ENCODE peak calls at places on chromosomes 4 and X, in eight cellular contexts. One of them, this sample, is unnamed.

GRCh38 chrX:101171883-101172400 is 47.6 kb upstream of the DRP2 start:
- DNase-seq in heart left ventricle: no peak
- DNase-seq in NCI-H345: no peak
- DNase-seq in Panc1: no peak
- DNase-seq in A549: no peak
- DNase-seq in GM23248: no peak
- DNase-seq in SJSA1: no peak
- DNase-seq in NCI-H510A treated with DMSO at 0.1 percent for 48 hours: no peak
- DNase-seq in this sample: no peak

GRCh38 chrX:29870608-29871007 is 344.8 kb upstream of the MAGEB2 start:
- DNase-seq in heart left ventricle: no peak
- DNase-seq in NCI-H510A treated with DMSO at 0.1 percent for 48 hours: no peak
- DNase-seq in NCI-H345: no peak
- DNase-seq in Panc1: no peak
- DNase-seq in GM23248: no peak
- DNase-seq in SJSA1: no peak
- DNase-seq in A549: no peak
- DNase-seq in this sample: no peak

GRCh38 chr4:28966982-28967381 is 1753.2 kb upstream of the PCDH7 start:
- DNase-seq in Panc1: peak; percentile 10
- DNase-seq in GM23248: peak; percentile 24
- DNase-seq in A549: no peak
- DNase-seq in NCI-H510A treated with DMSO at 0.1 percent for 48 hours: no peak
- DNase-seq in heart left ventricle: no peak
- DNase-seq in NCI-H345: no peak
- DNase-seq in SJSA1: no peak
- DNase-seq in this sample: peak; percentile 78

GRCh38 chr4:155005395-155006087 is 202.9 kb upstream of the NPY2R start:
- DNase-seq in GM23248: peak; percentile 54
- DNase-seq in NCI-H345: no peak
- DNase-seq in heart left ventricle: no peak
- DNase-seq in NCI-H510A treated with DMSO at 0.1 percent for 48 hours: no peak
- DNase-seq in Panc1: no peak
- DNase-seq in SJSA1: no peak
- DNase-seq in A549: no peak
- DNase-seq in this sample: peak; percentile 33

GRCh38 chr4:154076921-154077320 is 288.0 kb upstream of the SFRP2 start:
- DNase-seq in NCI-H510A treated with DMSO at 0.1 percent for 48 hours: no peak
- DNase-seq in heart left ventricle: no peak
- DNase-seq in NCI-H345: no peak
- DNase-seq in Panc1: no peak
- DNase-seq in SJSA1: no peak
- DNase-seq in GM23248: peak; percentile 58
- DNase-seq in A549: no peak
- DNase-seq in this sample: no peak

GRCh38 chr4:169724251-169724650 is 33.5 kb downstream of the HPF1 start:
- DNase-seq in Panc1: no peak
- DNase-seq in NCI-H345: no peak
- DNase-seq in A549: no peak
- DNase-seq in GM23248: peak; percentile 80
- DNase-seq in SJSA1: peak; percentile 56
- DNase-seq in NCI-H510A treated with DMSO at 0.1 percent for 48 hours: no peak
- DNase-seq in heart left ventricle: no peak
- DNase-seq in this sample: peak; percentile 59

GRCh38 chr4:3836802-3837601 is 70.8 kb downstream of the ADRA2C start:
- DNase-seq in NCI-H510A treated with DMSO at 0.1 percent for 48 hours: no peak
- DNase-seq in A549: no peak
- DNase-seq in heart left ventricle: no peak
- DNase-seq in Panc1: no peak
- DNase-seq in SJSA1: no peak
- DNase-seq in GM23248: peak; percentile 22
- DNase-seq in NCI-H345: no peak
- DNase-seq in this sample: peak; percentile 7

GRCh38 chrX:143854006-143854405 is 29.9 kb upstream of the UBE2NL start:
- DNase-seq in A549: no peak
- DNase-seq in NCI-H510A treated with DMSO at 0.1 percent for 48 hours: no peak
- DNase-seq in GM23248: peak; percentile 63
- DNase-seq in NCI-H345: no peak
- DNase-seq in heart left ventricle: no peak
- DNase-seq in Panc1: peak; percentile 28
- DNase-seq in SJSA1: no peak
- DNase-seq in this sample: peak; percentile 37

GRCh38 chr4:7979652-7979968 is 39.9 kb upstream of the AFAP1 start:
- DNase-seq in NCI-H345: no peak
- DNase-seq in NCI-H510A treated with DMSO at 0.1 percent for 48 hours: no peak
- DNase-seq in Panc1: no peak
- DNase-seq in heart left ventricle: no peak
- DNase-seq in A549: no peak
- DNase-seq in GM23248: no peak
- DNase-seq in SJSA1: no peak
- DNase-seq in this sample: no peak

GRCh38 chr4:74181225-74181624 is 23.3 kb downstream of the MTHFD2L start:
- DNase-seq in A549: no peak
- DNase-seq in NCI-H510A treated with DMSO at 0.1 percent for 48 hours: no peak
- DNase-seq in GM23248: peak; percentile 87
- DNase-seq in SJSA1: no peak
- DNase-seq in Panc1: no peak
- DNase-seq in NCI-H345: no peak
- DNase-seq in heart left ventricle: no peak
- DNase-seq in this sample: peak; percentile 37

GRCh38 chrX:40845331-40845911 is 110.1 kb upstream of the MED14 start:
- DNase-seq in NCI-H345: no peak
- DNase-seq in heart left ventricle: peak; percentile 25
- DNase-seq in A549: no peak
- DNase-seq in GM23248: peak; percentile 94
- DNase-seq in NCI-H510A treated with DMSO at 0.1 percent for 48 hours: no peak
- DNase-seq in SJSA1: peak; percentile 71
- DNase-seq in Panc1: no peak
- DNase-seq in this sample: peak; percentile 89

GRCh38 chrX:150436200-150436599 is 73.1 kb downstream of the MAMLD1 start:
- DNase-seq in heart left ventricle: no peak
- DNase-seq in SJSA1: no peak
- DNase-seq in Panc1: no peak
- DNase-seq in NCI-H345: no peak
- DNase-seq in GM23248: peak; percentile 23
- DNase-seq in A549: no peak
- DNase-seq in NCI-H510A treated with DMSO at 0.1 percent for 48 hours: no peak
- DNase-seq in this sample: no peak

GRCh38 chr4:8118035-8118434 is 40.6 kb downstream of the ABLIM2 start:
- DNase-seq in NCI-H345: no peak
- DNase-seq in GM23248: no peak
- DNase-seq in NCI-H510A treated with DMSO at 0.1 percent for 48 hours: no peak
- DNase-seq in Panc1: no peak
- DNase-seq in heart left ventricle: no peak
- DNase-seq in A549: no peak
- DNase-seq in SJSA1: no peak
- DNase-seq in this sample: no peak

GRCh38 chr4:133058701-133059100 is 90.4 kb upstream of the PCDH10 start:
- DNase-seq in SJSA1: no peak
- DNase-seq in A549: no peak
- DNase-seq in NCI-H345: no peak
- DNase-seq in GM23248: no peak
- DNase-seq in NCI-H510A treated with DMSO at 0.1 percent for 48 hours: no peak
- DNase-seq in heart left ventricle: no peak
- DNase-seq in Panc1: no peak
- DNase-seq in this sample: no peak

GRCh38 chr4:154030152-154030551 is 241.3 kb upstream of the SFRP2 start:
- DNase-seq in Panc1: no peak
- DNase-seq in GM23248: no peak
- DNase-seq in NCI-H510A treated with DMSO at 0.1 percent for 48 hours: no peak
- DNase-seq in heart left ventricle: no peak
- DNase-seq in NCI-H345: no peak
- DNase-seq in A549: no peak
- DNase-seq in SJSA1: no peak
- DNase-seq in this sample: no peak

GRCh38 chr4:158139086-158139485 is 33.7 kb downstream of the GASK1B start:
- DNase-seq in NCI-H510A treated with DMSO at 0.1 percent for 48 hours: no peak
- DNase-seq in NCI-H345: no peak
- DNase-seq in GM23248: no peak
- DNase-seq in Panc1: no peak
- DNase-seq in A549: peak; percentile 1
- DNase-seq in heart left ventricle: no peak
- DNase-seq in SJSA1: no peak
- DNase-seq in this sample: no peak

GRCh38 chr4:80309301-80310004 is 26.1 kb upstream of the CFAP299 start:
- DNase-seq in A549: peak; percentile 6
- DNase-seq in Panc1: no peak
- DNase-seq in NCI-H345: no peak
- DNase-seq in GM23248: peak; percentile 97
- DNase-seq in SJSA1: peak; percentile 77
- DNase-seq in heart left ventricle: no peak
- DNase-seq in NCI-H510A treated with DMSO at 0.1 percent for 48 hours: no peak
- DNase-seq in this sample: peak; percentile 90

GRCh38 chrX:38045697-38046096 is 39.3 kb downstream of the SYTL5 start:
- DNase-seq in SJSA1: no peak
- DNase-seq in Panc1: no peak
- DNase-seq in NCI-H345: no peak
- DNase-seq in A549: peak; percentile 11
- DNase-seq in GM23248: no peak
- DNase-seq in NCI-H510A treated with DMSO at 0.1 percent for 48 hours: no peak
- DNase-seq in heart left ventricle: no peak
- DNase-seq in this sample: no peak

GRCh38 chrX:101265869-101266428 is 25.2 kb downstream of the TAF7L start:
- DNase-seq in SJSA1: peak; percentile 44
- DNase-seq in A549: no peak
- DNase-seq in Panc1: no peak
- DNase-seq in NCI-H345: no peak
- DNase-seq in NCI-H510A treated with DMSO at 0.1 percent for 48 hours: peak; percentile 2
- DNase-seq in GM23248: peak; percentile 66
- DNase-seq in heart left ventricle: no peak
- DNase-seq in this sample: peak; percentile 75

GRCh38 chr4:61079976-61080375 is 120.2 kb upstream of the ADGRL3 start:
- DNase-seq in NCI-H510A treated with DMSO at 0.1 percent for 48 hours: no peak
- DNase-seq in NCI-H345: no peak
- DNase-seq in heart left ventricle: no peak
- DNase-seq in SJSA1: no peak
- DNase-seq in A549: no peak
- DNase-seq in GM23248: no peak
- DNase-seq in Panc1: no peak
- DNase-seq in this sample: peak; percentile 45

GRCh38 chr4:80221161-80221560 is 23.9 kb downstream of the PRDM8 start:
- DNase-seq in SJSA1: no peak
- DNase-seq in heart left ventricle: no peak
- DNase-seq in Panc1: no peak
- DNase-seq in NCI-H345: no peak
- DNase-seq in GM23248: peak; percentile 78
- DNase-seq in NCI-H510A treated with DMSO at 0.1 percent for 48 hours: no peak
- DNase-seq in A549: no peak
- DNase-seq in this sample: peak; percentile 48

GRCh38 chrX:105564536-105564935 is 257.8 kb upstream of the NRK start:
- DNase-seq in SJSA1: peak; percentile 54
- DNase-seq in heart left ventricle: no peak
- DNase-seq in Panc1: no peak
- DNase-seq in NCI-H345: no peak
- DNase-seq in GM23248: no peak
- DNase-seq in NCI-H510A treated with DMSO at 0.1 percent for 48 hours: no peak
- DNase-seq in A549: no peak
- DNase-seq in this sample: peak; percentile 1

GRCh38 chr4:38926917-38927316 is 59.3 kb downstream of the FAM114A1 start:
- DNase-seq in A549: no peak
- DNase-seq in NCI-H510A treated with DMSO at 0.1 percent for 48 hours: no peak
- DNase-seq in Panc1: no peak
- DNase-seq in GM23248: no peak
- DNase-seq in NCI-H345: no peak
- DNase-seq in SJSA1: no peak
- DNase-seq in heart left ventricle: no peak
- DNase-seq in this sample: no peak

GRCh38 chr4:88705805-88706518 is 8.3 kb upstream of the NAP1L5 start:
- DNase-seq in Panc1: no peak
- DNase-seq in GM23248: peak; percentile 63
- DNase-seq in SJSA1: no peak
- DNase-seq in NCI-H345: no peak
- DNase-seq in heart left ventricle: no peak
- DNase-seq in NCI-H510A treated with DMSO at 0.1 percent for 48 hours: no peak
- DNase-seq in A549: no peak
- DNase-seq in this sample: peak; percentile 51

GRCh38 chrX:114344756-114345155 is 239.1 kb upstream of the HTR2C start:
- DNase-seq in GM23248: peak; percentile 61
- DNase-seq in SJSA1: no peak
- DNase-seq in Panc1: peak; percentile 18
- DNase-seq in NCI-H345: peak; percentile 7
- DNase-seq in heart left ventricle: no peak
- DNase-seq in A549: peak; percentile 25
- DNase-seq in NCI-H510A treated with DMSO at 0.1 percent for 48 hours: peak; percentile 47
- DNase-seq in this sample: peak; percentile 0

GRCh38 chr4:78653655-78654054 is 102.1 kb downstream of the ANXA3 start:
- DNase-seq in NCI-H510A treated with DMSO at 0.1 percent for 48 hours: no peak
- DNase-seq in SJSA1: no peak
- DNase-seq in heart left ventricle: no peak
- DNase-seq in NCI-H345: no peak
- DNase-seq in GM23248: peak; percentile 51
- DNase-seq in A549: no peak
- DNase-seq in Panc1: no peak
- DNase-seq in this sample: peak; percentile 29

GRCh38 chrX:128781506-128781905 is 729.3 kb upstream of the ACTRT1 start:
- DNase-seq in Panc1: no peak
- DNase-seq in A549: peak; percentile 44
- DNase-seq in SJSA1: no peak
- DNase-seq in heart left ventricle: no peak
- DNase-seq in NCI-H510A treated with DMSO at 0.1 percent for 48 hours: no peak
- DNase-seq in GM23248: no peak
- DNase-seq in NCI-H345: no peak
- DNase-seq in this sample: no peak

GRCh38 chr4:2812985-2813384 is 20.1 kb downstream of the SH3BP2 start:
- DNase-seq in NCI-H345: no peak
- DNase-seq in Panc1: no peak
- DNase-seq in SJSA1: no peak
- DNase-seq in GM23248: peak; percentile 36
- DNase-seq in A549: no peak
- DNase-seq in NCI-H510A treated with DMSO at 0.1 percent for 48 hours: no peak
- DNase-seq in heart left ventricle: no peak
- DNase-seq in this sample: no peak

GRCh38 chr4:174066806-174067205 is 216.7 kb downstream of the FBXO8 start:
- DNase-seq in heart left ventricle: no peak
- DNase-seq in Panc1: no peak
- DNase-seq in GM23248: no peak
- DNase-seq in NCI-H510A treated with DMSO at 0.1 percent for 48 hours: no peak
- DNase-seq in A549: no peak
- DNase-seq in NCI-H345: no peak
- DNase-seq in SJSA1: no peak
- DNase-seq in this sample: no peak

GRCh38 chr4:143025111-143025704 is 159.5 kb upstream of the USP38 start:
- DNase-seq in SJSA1: no peak
- DNase-seq in NCI-H345: peak; percentile 0
- DNase-seq in NCI-H510A treated with DMSO at 0.1 percent for 48 hours: no peak
- DNase-seq in Panc1: no peak
- DNase-seq in heart left ventricle: no peak
- DNase-seq in A549: peak; percentile 41
- DNase-seq in GM23248: peak; percentile 69
- DNase-seq in this sample: peak; percentile 56

This sample was measured in EL.